ENCODE peak calls at places on chromosomes 11 and 22, in eight cellular contexts. M is fibroblast of the aortic adventitia, K is hepatocyte, A is lower leg skin, T is heart left ventricle, O is IMR-90, F is esophagus squamous epithelium, V is dorsolateral prefrontal cortex. L is an unnamed sample.

GRCh38 chr11:65641233-65642013 is 3.5 kb downstream of the SIPA1 start:
- DNase-seq in M (no peak), K (no peak), A (no peak), T (no peak), O (no peak), F (no peak), V (no peak), L (no peak)

GRCh38 chr11:44952082-44952481 is 1.4 kb upstream of the TP53I11 start:
- DNase-seq in M (no peak), K (no peak), A (no peak), T (no peak), O (no peak), F (no peak), V (no peak), L (no peak)

GRCh38 chr11:134615041-134615615 is 203.1 kb upstream of the B3GAT1 start:
- DNase-seq in M (no peak), K (no peak), A (no peak), T (no peak), O (no peak), F (no peak), V (no peak), L (no peak)

GRCh38 chr11:110087820-110088534 is 5.2 kb upstream of the ZC3H12C start:
- DNase-seq in M (peak; percentile 40), K (no peak), A (no peak), T (no peak), O (peak; percentile 79), F (no peak), V (no peak), L (peak; percentile 85)

GRCh38 chr11:63843042-63843441 is 4.1 kb downstream of the MARK2 start:
- DNase-seq in M (peak; percentile 23), K (peak; percentile 46), A (no peak), T (no peak), O (peak; percentile 32), F (no peak), V (no peak), L (peak; percentile 18)

GRCh38 chr11:47130541-47130940 is 46.1 kb downstream of the ARFGAP2 start:
- DNase-seq in M (no peak), K (no peak), A (no peak), T (no peak), O (no peak), F (no peak), V (no peak), L (no peak)

GRCh38 chr11:78796956-78797355 is 222.3 kb upstream of the NARS2 start:
- DNase-seq in M (peak; percentile 96), K (peak; percentile 12), A (no peak), T (no peak), O (peak; percentile 100), F (no peak), V (no peak), L (peak; percentile 74)

GRCh38 chr11:96393753-96394348 is 4.0 kb downstream of the JRKL start:
- DNase-seq in M (peak; percentile 70), K (peak; percentile 53), A (no peak), T (no peak), O (peak; percentile 61), F (no peak), V (no peak), L (peak; percentile 55)

GRCh38 chr22:23718371-23719165 is 27.8 kb downstream of the RGL4 start:
- DNase-seq in M (no peak), K (no peak), A (no peak), T (no peak), O (no peak), F (no peak), V (no peak), L (no peak)

GRCh38 chr11:14678350-14678749 is 34.7 kb downstream of the PDE3B start:
- DNase-seq in M (no peak), K (no peak), A (no peak), T (no peak), O (no peak), F (no peak), V (no peak), L (no peak)

GRCh38 chr11:48064306-48064705 is 83.9 kb downstream of the PTPRJ start:
- DNase-seq in M (peak; percentile 68), K (no peak), A (no peak), T (no peak), O (peak; percentile 80), F (no peak), V (no peak), L (peak; percentile 89)

GRCh38 chr11:73664894-73665293 is 18.5 kb downstream of the PLEKHB1 start:
- DNase-seq in M (no peak), K (no peak), A (no peak), T (no peak), O (no peak), F (no peak), V (no peak), L (no peak)

GRCh38 chr11:77517753-77518152 is 43.9 kb upstream of the PAK1 start:
- DNase-seq in M (no peak), K (no peak), A (no peak), T (no peak), O (no peak), F (no peak), V (no peak), L (no peak)

GRCh38 chr11:61682093-61682732 is 2.0 kb downstream of the DAGLA start:
- DNase-seq in M (no peak), K (peak; percentile 90), A (peak; percentile 47), T (peak; percentile 69), O (no peak), F (no peak), V (no peak), L (no peak)

GRCh38 chr11:91625495-91625894 is 599.1 kb upstream of the FAT3 start:
- DNase-seq in M (no peak), K (no peak), A (no peak), T (no peak), O (no peak), F (no peak), V (no peak), L (no peak)

GRCh38 chr11:13668957-13669521 is 571 bp downstream of the FAR1 start:
- DNase-seq in M (peak; percentile 15), K (peak; percentile 55), A (no peak), T (peak; percentile 38), O (peak; percentile 7), F (no peak), V (no peak), L (peak; percentile 16)

GRCh38 chr11:59625703-59626102 is 10.1 kb upstream of the OSBP start:
- DNase-seq in M (no peak), K (no peak), A (no peak), T (no peak), O (no peak), F (no peak), V (no peak), L (no peak)

GRCh38 chr11:121801796-121802195 is 314.2 kb downstream of the BLID start:
- DNase-seq in M (no peak), K (no peak), A (no peak), T (no peak), O (no peak), F (no peak), V (no peak), L (no peak)

GRCh38 chr22:36104988-36105387 is 55.6 kb downstream of the APOL3 start:
- DNase-seq in M (no peak), K (no peak), A (no peak), T (no peak), O (peak; percentile 36), F (no peak), V (no peak), L (no peak)

GRCh38 chr11:113493205-113493604 is 18.0 kb upstream of the DRD2 start:
- DNase-seq in M (no peak), K (no peak), A (no peak), T (no peak), O (no peak), F (no peak), V (no peak), L (no peak)

DNA sequence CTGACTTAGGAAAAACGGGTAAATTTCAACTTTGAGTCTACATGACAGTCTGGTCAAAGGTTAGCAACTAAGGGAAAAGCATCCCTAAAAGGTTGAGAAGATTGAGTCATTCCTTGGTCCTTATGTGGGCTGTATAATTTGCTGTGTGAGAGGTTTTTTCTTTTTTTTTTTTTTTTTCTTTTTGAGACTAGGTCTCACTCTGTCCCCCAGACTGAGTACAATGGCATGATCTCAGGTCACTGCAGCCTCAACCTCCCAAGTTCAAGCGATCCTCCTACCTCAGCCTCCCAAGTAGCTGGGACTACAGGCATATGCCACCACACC is 101.4 kb downstream of the MRTFA start:
- DNase-seq in M (no peak), K (no peak), A (no peak), T (no peak), O (no peak), F (no peak), V (no peak), L (no peak)
- TF ChIP-seq CTCF in M (no peak), K (no peak), A (no peak), T (no peak), O (no peak), F (no peak), V (no peak), L (no peak)

DNA sequence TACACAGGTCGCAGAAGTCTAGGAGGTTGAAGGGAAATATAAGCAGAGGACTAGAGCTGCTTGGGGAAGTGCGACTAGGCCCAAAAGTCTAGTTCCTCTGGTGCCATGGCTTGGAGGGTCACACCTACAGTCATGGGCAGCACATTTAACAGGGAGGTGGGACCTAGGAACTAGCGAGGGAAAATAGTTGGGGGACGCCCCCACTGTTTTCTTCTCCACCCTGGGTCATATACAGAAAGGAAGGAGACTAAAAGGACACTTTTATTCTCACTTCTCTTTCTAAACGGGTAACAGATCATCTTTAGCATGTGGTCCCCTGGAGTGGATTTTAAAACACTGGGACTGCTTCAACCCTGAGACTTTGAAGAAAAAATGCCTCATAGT is 16.6 kb downstream of the APIP start:
- DNase-seq in M (no peak), K (no peak), A (no peak), T (no peak), O (no peak), F (no peak), V (no peak), L (no peak)
- H3K4me3 ChIP-seq in M (no peak overlapping the region), K (no peak overlapping the region), A (no peak overlapping the region), T (no peak overlapping the region), O (no peak overlapping the region), F (no peak overlapping the region), V (no peak overlapping the region), L (no peak overlapping the region)

GRCh38 chr11:68020575-68020974 is 9.9 kb upstream of the NDUFS8 start:
- DNase-seq in M (no peak), K (peak; percentile 47), A (no peak), T (no peak), O (peak; percentile 35), F (no peak), V (no peak), L (no peak)
- TF ChIP-seq CTCF in M (peak; percentile 54), K (peak; percentile 35), A (no peak), T (no peak), O (peak; percentile 48), F (no peak), V (no peak), L (peak; percentile 40)

DNA sequence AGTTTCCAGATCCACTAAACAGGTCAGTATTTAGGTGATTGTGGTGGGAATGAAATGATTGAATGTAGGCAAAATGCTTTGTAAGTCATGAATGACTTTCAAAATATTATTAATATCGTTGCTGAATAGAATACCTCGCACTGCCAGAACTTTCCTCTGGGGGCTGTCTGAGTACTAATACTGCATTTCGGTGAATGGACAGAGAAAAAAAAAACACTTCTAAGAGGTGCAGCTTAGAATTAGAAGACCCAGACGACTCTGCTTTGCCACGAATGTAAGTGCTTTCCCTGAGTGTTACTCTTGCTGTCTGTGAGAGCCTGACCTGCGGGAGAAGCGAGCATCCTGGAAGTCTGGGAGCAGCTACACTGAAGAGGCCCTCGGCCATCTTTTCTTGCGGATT is 95.0 kb downstream of the SCN3B start:
- DNase-seq in M (peak; percentile 51), K (no peak), A (no peak), T (no peak), O (peak; percentile 36), F (no peak), V (no peak), L (peak; percentile 39)
- H3K4me3 ChIP-seq in M (peak overlapping the region; percentile 33), K (no peak overlapping the region), A (no peak overlapping the region), T (no peak overlapping the region), O (no peak overlapping the region), F (no peak overlapping the region), V (peak overlapping the region; percentile 53), L (peak overlapping the region; percentile 61)

L was measured in AG10803.